ENCODE peak calls at places on chromosomes 1 and 21, in five cellular contexts. Z, M, N, K and W are unnamed samples.

GRCh38 chr1:161073474-161074121 is 3.9 kb upstream of the ARHGAP30 start:
- DNase-seq in Z (no peak), M (peak), N (no peak), K (no peak), W (no peak)

GRCh38 chr1:44832068-44832700 is 10.9 kb downstream of the PTCH2 start:
- DNase-seq in Z (no peak), M (no peak), N (no peak), K (no peak), W (no peak)

GRCh38 chr21:34946385-34947121 is 102.5 kb downstream of the RUNX1 start:
- DNase-seq in Z (no peak), M (no peak), N (no peak), K (no peak), W (no peak)

GRCh38 chr1:235415008-235415904 is 48.0 kb downstream of the TBCE start:
- DNase-seq in Z (peak), M (peak), N (peak), K (peak), W (peak)

GRCh38 chr1:95339377-95339776 is 105.4 kb downstream of the RWDD3 start:
- DNase-seq in Z (no peak), M (no peak), N (no peak), K (no peak), W (no peak)

GRCh38 chr1:207172321-207172720 is 68.3 kb downstream of the C4BPA start:
- DNase-seq in Z (no peak), M (no peak), N (no peak), K (no peak), W (no peak)

GRCh38 chr1:41838266-41838665 is 80.5 kb downstream of the HIVEP3 start:
- DNase-seq in Z (no peak), M (no peak), N (no peak), K (no peak), W (no peak)

GRCh38 chr1:156618853-156619581 is at the start of gene HAPLN2:
- DNase-seq in Z (no peak), M (no peak), N (no peak), K (peak), W (no peak)

GRCh38 chr1:100943533-100943932 is 47.6 kb downstream of the SLC30A7 start:
- DNase-seq in Z (no peak), M (no peak), N (no peak), K (no peak), W (no peak)

GRCh38 chr1:12601690-12602632 is 16.0 kb downstream of the DHRS3 start:
- DNase-seq in Z (peak), M (peak), N (peak), K (peak), W (peak)

GRCh38 chr1:115452600-115453329 is 114.7 kb upstream of the NGF start:
- DNase-seq in Z (no peak), M (no peak), N (no peak), K (no peak), W (no peak)

GRCh38 chr1:64572222-64572900 is 102.4 kb downstream of the CACHD1 start:
- DNase-seq in Z (no peak), M (peak), N (no peak), K (no peak), W (no peak)

GRCh38 chr21:24895885-24896734 is 711.2 kb downstream of the MRPL39 start:
- DNase-seq in Z (no peak), M (no peak), N (no peak), K (no peak), W (peak)

GRCh38 chr1:29798699-29799566 is 562.6 kb downstream of the PTPRU start:
- DNase-seq in Z (no peak), M (peak), N (no peak), K (no peak), W (no peak)

GRCh38 chr1:6172549-6172948 is 7.6 kb downstream of the CHD5 start:
- DNase-seq in Z (no peak), M (no peak), N (no peak), K (no peak), W (no peak)

GRCh38 chr1:56175211-56175610 is 404.2 kb downstream of the PLPP3 start:
- DNase-seq in Z (no peak), M (no peak), N (no peak), K (no peak), W (no peak)

GRCh38 chr1:231134624-231135023 is 27.2 kb upstream of the TRIM67 start:
- DNase-seq in Z (no peak), M (no peak), N (no peak), K (no peak), W (no peak)

GRCh38 chr1:54461731-54462596 is 55.8 kb upstream of the SSBP3 start:
- DNase-seq in Z (no peak), M (no peak), N (no peak), K (no peak), W (no peak)

GRCh38 chr1:84998642-84999280 is 1.8 kb upstream of the MCOLN2 start:
- DNase-seq in Z (no peak), M (no peak), N (no peak), K (no peak), W (no peak)

GRCh38 chr1:154453577-154454352 is 48.3 kb upstream of the TDRD10 start:
- DNase-seq in Z (no peak), M (peak), N (no peak), K (no peak), W (peak)

GRCh38 chr1:156115514-156116374 is 1.2 kb downstream of the LMNA start:
- DNase-seq in Z (peak), M (no peak), N (no peak), K (peak), W (peak)

GRCh38 chr21:43210454-43211084 is 41.8 kb downstream of the CRYAA start:
- DNase-seq in Z (no peak), M (no peak), N (no peak), K (no peak), W (no peak)

GRCh38 chr1:153929981-153930948 is 7.5 kb upstream of the GATAD2B start:
- DNase-seq in Z (no peak), M (no peak), N (no peak), K (no peak), W (no peak)

GRCh38 chr1:212452323-212453155 is 19.8 kb downstream of the NENF start:
- DNase-seq in Z (peak), M (no peak), N (peak), K (no peak), W (peak)

GRCh38 chr1:79235221-79236002 is 228.9 kb upstream of the ADGRL4 start:
- DNase-seq in Z (no peak), M (no peak), N (no peak), K (no peak), W (no peak)

GRCh38 chr1:161439280-161440232 is 65.7 kb upstream of the FCGR2A start:
- DNase-seq in Z (no peak), M (no peak), N (no peak), K (no peak), W (no peak)

GRCh38 chr1:12014141-12014981 is 4.9 kb upstream of the MIIP start:
- DNase-seq in Z (no peak), M (peak), N (no peak), K (no peak), W (no peak)